ENCODE peak calls at places on chromosome 22, in eight cellular contexts. One of them, this sample, is unnamed.

GRCh38 chr22:37428649-37429586 is 1.6 kb upstream of the ELFN2 start:
- DNase-seq in H1: peak; percentile 56
- DNase-seq in lower leg skin: no peak
- DNase-seq in adrenal gland: peak; percentile 37
- DNase-seq in NB4: peak; percentile 68
- DNase-seq in stomach: peak; percentile 47
- DNase-seq in Peyer's patch: peak; percentile 44
- DNase-seq in IMR-90: peak; percentile 43
- DNase-seq in this sample: no peak

GRCh38 chr22:48090332-48090672 is 1327.9 kb downstream of the TBC1D22A start:
- DNase-seq in H1: no peak
- DNase-seq in lower leg skin: no peak
- DNase-seq in adrenal gland: no peak
- DNase-seq in NB4: no peak
- DNase-seq in stomach: no peak
- DNase-seq in Peyer's patch: no peak
- DNase-seq in IMR-90: no peak
- DNase-seq in this sample: no peak

GRCh38 chr22:31960767-31961166 is 16.4 kb downstream of the YWHAH start:
- DNase-seq in H1: no peak
- DNase-seq in lower leg skin: no peak
- DNase-seq in adrenal gland: no peak
- DNase-seq in NB4: no peak
- DNase-seq in stomach: no peak
- DNase-seq in Peyer's patch: no peak
- DNase-seq in IMR-90: no peak
- DNase-seq in this sample: no peak

GRCh38 chr22:18146389-18146753 is 3.6 kb upstream of the USP18 start:
- DNase-seq in H1: no peak
- DNase-seq in lower leg skin: no peak
- DNase-seq in adrenal gland: no peak
- DNase-seq in NB4: no peak
- DNase-seq in stomach: no peak
- DNase-seq in Peyer's patch: no peak
- DNase-seq in IMR-90: no peak
- DNase-seq in this sample: no peak

GRCh38 chr22:46067159-46068111 is 82.9 kb upstream of the PPARA start:
- DNase-seq in H1: no peak
- DNase-seq in lower leg skin: no peak
- DNase-seq in adrenal gland: peak; percentile 20
- DNase-seq in NB4: no peak
- DNase-seq in stomach: peak; percentile 21
- DNase-seq in Peyer's patch: no peak
- DNase-seq in IMR-90: no peak
- DNase-seq in this sample: no peak

GRCh38 chr22:46697811-46698515 is 40.1 kb downstream of the CERK start:
- DNase-seq in H1: no peak
- DNase-seq in lower leg skin: no peak
- DNase-seq in adrenal gland: no peak
- DNase-seq in NB4: no peak
- DNase-seq in stomach: no peak
- DNase-seq in Peyer's patch: no peak
- DNase-seq in IMR-90: no peak
- DNase-seq in this sample: no peak

GRCh38 chr22:32327066-32327465 is 30.6 kb upstream of the RFPL3 start:
- DNase-seq in H1: no peak
- DNase-seq in lower leg skin: no peak
- DNase-seq in adrenal gland: no peak
- DNase-seq in NB4: no peak
- DNase-seq in stomach: peak; percentile 23
- DNase-seq in Peyer's patch: no peak
- DNase-seq in IMR-90: no peak
- DNase-seq in this sample: peak; percentile 65

GRCh38 chr22:37803195-37803635 is 4.5 kb upstream of the GCAT start:
- DNase-seq in H1: no peak
- DNase-seq in lower leg skin: no peak
- DNase-seq in adrenal gland: no peak
- DNase-seq in NB4: no peak
- DNase-seq in stomach: no peak
- DNase-seq in Peyer's patch: no peak
- DNase-seq in IMR-90: no peak
- DNase-seq in this sample: no peak

GRCh38 chr22:31075961-31076360 is 5.2 kb upstream of the SMTN start:
- DNase-seq in H1: no peak
- DNase-seq in lower leg skin: peak; percentile 79
- DNase-seq in adrenal gland: peak; percentile 74
- DNase-seq in NB4: no peak
- DNase-seq in stomach: peak; percentile 50
- DNase-seq in Peyer's patch: peak; percentile 22
- DNase-seq in IMR-90: peak; percentile 41
- DNase-seq in this sample: no peak

GRCh38 chr22:47805394-47805935 is 1043.0 kb downstream of the TBC1D22A start:
- DNase-seq in H1: no peak
- DNase-seq in lower leg skin: no peak
- DNase-seq in adrenal gland: no peak
- DNase-seq in NB4: no peak
- DNase-seq in stomach: no peak
- DNase-seq in Peyer's patch: no peak
- DNase-seq in IMR-90: no peak
- DNase-seq in this sample: peak; percentile 64

GRCh38 chr22:46564084-46564714 is 26.8 kb upstream of the CELSR1 start:
- DNase-seq in H1: no peak
- DNase-seq in lower leg skin: no peak
- DNase-seq in adrenal gland: no peak
- DNase-seq in NB4: no peak
- DNase-seq in stomach: no peak
- DNase-seq in Peyer's patch: no peak
- DNase-seq in IMR-90: no peak
- DNase-seq in this sample: peak; percentile 81

GRCh38 chr22:33397381-33397907 is 339.3 kb upstream of the SYN3 start:
- DNase-seq in H1: no peak
- DNase-seq in lower leg skin: no peak
- DNase-seq in adrenal gland: no peak
- DNase-seq in NB4: no peak
- DNase-seq in stomach: no peak
- DNase-seq in Peyer's patch: no peak
- DNase-seq in IMR-90: peak; percentile 1
- DNase-seq in this sample: no peak

DNA sequence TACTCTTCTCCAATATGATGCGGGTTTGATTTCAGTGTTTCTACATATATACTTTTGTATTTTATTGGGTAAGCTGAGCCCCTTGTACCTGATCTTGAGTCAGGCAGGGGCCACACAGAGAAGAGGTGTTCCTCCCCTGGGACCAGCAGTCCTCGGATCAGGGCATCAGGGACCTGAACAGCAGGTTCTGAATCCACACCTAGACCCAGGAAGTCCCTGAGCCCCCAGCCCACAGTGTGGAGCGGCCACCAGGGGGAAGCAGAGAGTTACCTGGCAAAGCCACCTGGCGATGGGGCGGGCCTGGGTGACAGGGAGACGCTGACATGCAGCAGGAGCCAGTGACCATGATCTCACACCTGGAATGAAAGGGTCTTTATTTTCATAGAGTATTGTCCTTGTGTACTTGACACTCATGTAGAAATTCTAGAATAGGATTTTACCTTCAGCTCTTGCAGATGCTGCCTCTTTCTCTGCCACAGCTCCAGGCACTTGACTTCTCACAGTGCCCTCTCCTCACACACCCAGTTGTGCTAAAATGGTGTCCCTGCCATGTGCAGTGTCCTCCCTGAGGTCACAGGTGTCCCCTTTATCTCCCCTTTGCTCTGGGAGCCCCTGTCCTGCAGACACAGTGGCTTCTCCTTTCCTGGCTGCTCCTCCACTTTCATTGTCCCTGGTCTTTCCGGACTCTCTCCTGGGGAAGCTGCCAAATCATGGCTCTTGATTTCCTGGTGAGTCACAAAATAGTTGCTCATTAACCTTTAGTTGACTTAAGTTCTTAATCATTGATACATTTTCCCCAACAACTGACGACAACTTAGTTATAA is 48.5 kb downstream of the GGTLC2 start:
- DNase-seq in H1: no peak
- DNase-seq in lower leg skin: no peak
- DNase-seq in adrenal gland: peak; percentile 55
- DNase-seq in NB4: peak; percentile 31
- DNase-seq in stomach: peak; percentile 75
- DNase-seq in Peyer's patch: peak; percentile 64
- DNase-seq in IMR-90: peak; percentile 57
- DNase-seq in this sample: no peak
- TF ChIP-seq CTCF in H1: peak; percentile 81
- TF ChIP-seq CTCF in lower leg skin: no peak
- TF ChIP-seq CTCF in adrenal gland: peak; percentile 44
- TF ChIP-seq CTCF in NB4: peak; percentile 72
- TF ChIP-seq CTCF in stomach: no peak
- TF ChIP-seq CTCF in Peyer's patch: no peak
- TF ChIP-seq CTCF in IMR-90: peak; percentile 33
- TF ChIP-seq CTCF in this sample: no peak

GRCh38 chr22:36151006-36151595 is 9.5 kb downstream of the APOL3 start:
- DNase-seq in H1: no peak
- DNase-seq in lower leg skin: peak; percentile 70
- DNase-seq in adrenal gland: peak; percentile 43
- DNase-seq in NB4: no peak
- DNase-seq in stomach: no peak
- DNase-seq in Peyer's patch: no peak
- DNase-seq in IMR-90: no peak
- DNase-seq in this sample: no peak

GRCh38 chr22:36155702-36156101 is 4.9 kb downstream of the APOL3 start:
- DNase-seq in H1: no peak
- DNase-seq in lower leg skin: peak; percentile 72
- DNase-seq in adrenal gland: peak; percentile 70
- DNase-seq in NB4: no peak
- DNase-seq in stomach: peak; percentile 40
- DNase-seq in Peyer's patch: no peak
- DNase-seq in IMR-90: no peak
- DNase-seq in this sample: no peak

GRCh38 chr22:36153756-36154155 is 6.8 kb downstream of the APOL3 start:
- DNase-seq in H1: no peak
- DNase-seq in lower leg skin: no peak
- DNase-seq in adrenal gland: no peak
- DNase-seq in NB4: no peak
- DNase-seq in stomach: no peak
- DNase-seq in Peyer's patch: no peak
- DNase-seq in IMR-90: no peak
- DNase-seq in this sample: no peak

GRCh38 chr22:36149464-36149863 is 11.1 kb downstream of the APOL3 start:
- DNase-seq in H1: no peak
- DNase-seq in lower leg skin: no peak
- DNase-seq in adrenal gland: no peak
- DNase-seq in NB4: peak; percentile 34
- DNase-seq in stomach: no peak
- DNase-seq in Peyer's patch: no peak
- DNase-seq in IMR-90: no peak
- DNase-seq in this sample: no peak

DNA sequence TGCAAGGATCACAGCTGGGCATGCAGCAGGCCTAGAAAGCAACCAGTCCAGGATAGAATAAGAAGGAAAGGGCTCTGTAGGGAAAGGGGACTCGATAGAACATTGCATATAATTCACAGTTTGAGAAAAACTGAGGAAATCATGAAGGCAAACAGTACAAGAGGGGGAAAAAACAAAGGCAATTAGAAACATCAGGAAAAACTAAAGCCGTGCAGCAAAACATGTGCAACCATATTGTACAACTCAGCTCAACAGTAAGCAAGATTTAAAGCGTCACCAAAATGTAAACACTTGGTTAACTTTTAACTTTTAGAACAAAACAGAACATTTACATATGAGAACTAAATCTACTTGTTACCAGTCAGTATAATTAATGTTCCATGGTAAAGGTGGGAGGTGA is 8.5 kb downstream of the APOL3 start:
- DNase-seq in H1: no peak
- DNase-seq in lower leg skin: no peak
- DNase-seq in adrenal gland: no peak
- DNase-seq in NB4: no peak
- DNase-seq in stomach: no peak
- DNase-seq in Peyer's patch: no peak
- DNase-seq in IMR-90: no peak
- DNase-seq in this sample: no peak
- TF ChIP-seq POLR2A in H1: no peak
- TF ChIP-seq POLR2A in lower leg skin: no peak
- TF ChIP-seq POLR2A in adrenal gland: no peak
- TF ChIP-seq POLR2A in NB4: no peak
- TF ChIP-seq POLR2A in stomach: no peak
- TF ChIP-seq POLR2A in Peyer's patch: no peak
- TF ChIP-seq POLR2A in IMR-90: no peak
- TF ChIP-seq POLR2A in this sample: no peak

DNA sequence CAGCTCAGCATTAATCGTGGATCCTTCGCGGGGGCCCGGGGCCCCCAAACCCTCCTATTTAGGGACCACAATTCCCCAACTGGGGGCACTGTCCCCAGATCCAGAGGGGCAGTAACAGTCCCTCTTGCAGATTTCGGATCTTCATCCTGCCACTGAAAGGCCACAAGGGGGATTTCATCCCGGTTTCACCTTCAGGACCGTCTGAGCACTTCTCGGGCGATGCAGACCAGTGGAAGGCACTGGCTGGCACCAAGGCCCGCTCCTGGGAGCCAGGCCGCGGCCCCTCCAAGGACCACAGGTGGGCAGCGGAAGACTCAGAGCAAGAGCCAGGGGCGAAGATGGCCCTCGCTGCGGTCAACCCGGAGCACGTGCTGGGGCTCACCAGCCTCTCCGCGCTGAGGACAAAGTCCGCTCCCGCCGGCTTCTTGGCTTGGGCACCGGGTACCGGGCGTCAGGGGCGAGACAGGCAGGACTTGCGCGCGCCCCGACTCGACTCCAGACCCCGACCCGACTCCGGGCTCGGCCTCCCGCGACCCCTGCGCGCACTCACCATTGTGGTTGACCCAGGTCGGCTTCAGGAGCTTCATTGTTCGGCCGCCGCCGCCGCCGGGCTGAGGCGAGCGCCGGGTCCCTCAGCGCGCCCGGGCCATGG is 517 bp downstream of the HIRA start:
- DNase-seq in H1: no peak
- DNase-seq in lower leg skin: no peak
- DNase-seq in adrenal gland: peak; percentile 50
- DNase-seq in NB4: peak; percentile 60
- DNase-seq in stomach: peak; percentile 65
- DNase-seq in Peyer's patch: peak; percentile 22
- DNase-seq in IMR-90: peak; percentile 19
- DNase-seq in this sample: no peak
- TF ChIP-seq CTCF in H1: peak; percentile 35
- TF ChIP-seq CTCF in lower leg skin: no peak
- TF ChIP-seq CTCF in adrenal gland: no peak
- TF ChIP-seq CTCF in NB4: peak; percentile 5
- TF ChIP-seq CTCF in stomach: no peak
- TF ChIP-seq CTCF in Peyer's patch: no peak
- TF ChIP-seq CTCF in IMR-90: no peak
- TF ChIP-seq CTCF in this sample: no peak

DNA sequence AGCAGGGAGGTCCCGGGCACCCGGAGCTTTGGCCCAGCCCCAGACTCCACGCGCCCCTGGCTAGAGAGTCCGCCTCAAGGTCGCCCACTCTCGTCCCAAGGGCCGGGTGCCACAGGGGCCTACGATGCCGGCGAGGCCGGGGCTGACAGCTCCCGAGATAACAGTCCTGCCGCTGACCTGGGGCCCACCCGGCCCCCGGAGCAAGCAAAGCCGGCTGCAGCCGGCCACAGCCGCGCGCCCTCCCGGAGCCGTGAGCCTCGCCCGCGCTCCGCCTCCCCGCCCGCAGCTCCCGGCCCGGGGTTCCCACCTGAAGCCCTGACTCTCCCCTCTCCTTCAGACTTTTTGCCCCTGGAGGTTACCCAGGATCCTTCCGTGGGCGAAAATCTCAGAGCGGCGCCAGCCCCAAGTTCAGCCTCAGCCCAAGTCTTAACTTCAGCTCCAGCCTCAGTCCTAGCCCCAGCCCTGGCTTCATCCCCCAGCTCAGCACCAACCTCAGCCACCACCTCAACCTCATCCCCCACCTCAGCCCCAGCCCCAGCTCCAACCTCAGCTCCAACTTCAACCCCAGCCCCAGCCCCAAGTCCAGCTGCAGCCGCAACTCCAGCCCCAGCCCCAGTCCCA is 1.6 kb downstream of the KLHDC7B start:
- DNase-seq in H1: no peak
- DNase-seq in lower leg skin: no peak
- DNase-seq in adrenal gland: no peak
- DNase-seq in NB4: no peak
- DNase-seq in stomach: no peak
- DNase-seq in Peyer's patch: no peak
- DNase-seq in IMR-90: no peak
- DNase-seq in this sample: no peak
- TF ChIP-seq POLR2A in H1: no peak
- TF ChIP-seq POLR2A in lower leg skin: no peak
- TF ChIP-seq POLR2A in adrenal gland: no peak
- TF ChIP-seq POLR2A in NB4: no peak
- TF ChIP-seq POLR2A in stomach: no peak
- TF ChIP-seq POLR2A in Peyer's patch: no peak
- TF ChIP-seq POLR2A in IMR-90: no peak
- TF ChIP-seq POLR2A in this sample: no peak

This sample was measured in vagina.